ENCODE peak calls at places on chromosomes 1 and 21, in six cellular contexts. E is adrenal gland, D is fibroblast of the aortic adventitia, J is foreskin keratinocyte, N is AG10803, X is choroid plexus epithelial cell. I is an unnamed sample.
A peak's percentile ranks its signal among the peaks of the same experiment; 100 is the strongest.

GRCh38 chr1:2194319-2194897 is at the start of gene FAAP20:
- DNase-seq in E (no peak), D (peak; percentile 65), J (no peak), N (peak; percentile 54), X (peak; percentile 66), I (peak; percentile 77)

GRCh38 chr1:153587314-153587713 is 21.7 kb upstream of the S100A2 start:
- DNase-seq in E (peak; percentile 83), D (no peak), J (no peak), N (no peak), X (no peak), I (no peak)

GRCh38 chr1:12166834-12167492 is at the start of gene TNFRSF1B:
- DNase-seq in E (peak; percentile 52), D (peak; percentile 35), J (no peak), N (peak; percentile 27), X (peak; percentile 56), I (peak; percentile 60)

GRCh38 chr21:31198575-31198974 is 145.5 kb downstream of the TIAM1 start:
- DNase-seq in E (no peak), D (peak; percentile 82), J (no peak), N (peak; percentile 44), X (peak; percentile 81), I (peak; percentile 56)

GRCh38 chr1:76330993-76331603 is 256.6 kb downstream of the ST6GALNAC3 start:
- DNase-seq in E (peak; percentile 46), D (peak; percentile 63), J (peak; percentile 24), N (peak; percentile 79), X (peak; percentile 90), I (peak; percentile 78)

GRCh38 chr1:157540160-157540748 is 12.1 kb downstream of the FCRL5 start:
- DNase-seq in E (no peak), D (no peak), J (no peak), N (no peak), X (no peak), I (no peak)

GRCh38 chr1:196734460-196734859 is 40.2 kb upstream of the CFHR3 start:
- DNase-seq in E (no peak), D (no peak), J (no peak), N (no peak), X (no peak), I (no peak)

GRCh38 chr1:74396942-74397341 is 115.5 kb downstream of the LRRC53 start:
- DNase-seq in E (no peak), D (no peak), J (no peak), N (no peak), X (no peak), I (peak; percentile 8)

GRCh38 chr1:66563094-66563800 is 29.3 kb downstream of the SGIP1 start:
- DNase-seq in E (no peak), D (peak; percentile 85), J (no peak), N (peak; percentile 97), X (peak; percentile 97), I (peak; percentile 98)

GRCh38 chr1:166485620-166486019 is 318.8 kb upstream of the FAM78B start:
- DNase-seq in E (no peak), D (no peak), J (no peak), N (no peak), X (no peak), I (no peak)

GRCh38 chr1:54456921-54457529 is 50.8 kb upstream of the SSBP3 start:
- DNase-seq in E (no peak), D (no peak), J (no peak), N (no peak), X (no peak), I (no peak)

GRCh38 chr1:247274857-247275256 is 19.0 kb downstream of the VN1R5 start:
- DNase-seq in E (no peak), D (no peak), J (no peak), N (no peak), X (no peak), I (no peak)

GRCh38 chr21:31397515-31397926 is 53.5 kb upstream of the TIAM1 start:
- DNase-seq in E (no peak), D (peak; percentile 13), J (no peak), N (no peak), X (no peak), I (no peak)

GRCh38 chr1:31476891-31477846 is 64.2 kb downstream of the SERINC2 start:
- DNase-seq in E (no peak), D (no peak), J (peak; percentile 86), N (no peak), X (peak; percentile 11), I (no peak)

GRCh38 chr21:34642211-34643075 is 26.4 kb upstream of the CLIC6 start:
- DNase-seq in E (no peak), D (peak; percentile 35), J (peak; percentile 17), N (peak; percentile 52), X (peak; percentile 31), I (peak; percentile 30)

GRCh38 chr1:75097686-75098085 is 36.5 kb upstream of the LHX8 start:
- DNase-seq in E (peak; percentile 55), D (peak; percentile 1), J (no peak), N (peak; percentile 10), X (no peak), I (no peak)

GRCh38 chr21:39103689-39104088 is 79.6 kb downstream of the PSMG1 start:
- DNase-seq in E (no peak), D (peak; percentile 74), J (no peak), N (peak; percentile 92), X (no peak), I (peak; percentile 97)

GRCh38 chr1:77889671-77890070 is 1.2 kb downstream of the NEXN start:
- DNase-seq in E (no peak), D (peak; percentile 78), J (peak; percentile 67), N (peak; percentile 73), X (peak; percentile 74), I (peak; percentile 69)

GRCh38 chr1:239784896-239785295 is 306.8 kb upstream of the FMN2 start:
- DNase-seq in E (no peak), D (no peak), J (no peak), N (no peak), X (no peak), I (no peak)

GRCh38 chr1:3180915-3181314 is 111.9 kb downstream of the PRDM16 start:
- DNase-seq in E (no peak), D (no peak), J (no peak), N (no peak), X (no peak), I (no peak)

GRCh38 chr1:166080965-166081870 is 85.6 kb downstream of the FAM78B start:
- DNase-seq in E (no peak), D (peak; percentile 31), J (no peak), N (peak; percentile 36), X (no peak), I (no peak)

GRCh38 chr21:16084776-16085364 is 355.1 kb downstream of the USP25 start:
- DNase-seq in E (peak; percentile 39), D (peak; percentile 79), J (no peak), N (peak; percentile 59), X (no peak), I (no peak)

GRCh38 chr21:16085436-16085835 is 355.7 kb downstream of the USP25 start:
- DNase-seq in E (no peak), D (peak; percentile 40), J (no peak), N (no peak), X (no peak), I (no peak)

GRCh38 chr21:16081304-16081703 is 351.5 kb downstream of the USP25 start:
- DNase-seq in E (no peak), D (no peak), J (no peak), N (no peak), X (no peak), I (no peak)

GRCh38 chr21:16079830-16080229 is 350.0 kb downstream of the USP25 start:
- DNase-seq in E (no peak), D (peak; percentile 37), J (peak; percentile 12), N (peak; percentile 29), X (peak; percentile 78), I (peak; percentile 31)

DNA sequence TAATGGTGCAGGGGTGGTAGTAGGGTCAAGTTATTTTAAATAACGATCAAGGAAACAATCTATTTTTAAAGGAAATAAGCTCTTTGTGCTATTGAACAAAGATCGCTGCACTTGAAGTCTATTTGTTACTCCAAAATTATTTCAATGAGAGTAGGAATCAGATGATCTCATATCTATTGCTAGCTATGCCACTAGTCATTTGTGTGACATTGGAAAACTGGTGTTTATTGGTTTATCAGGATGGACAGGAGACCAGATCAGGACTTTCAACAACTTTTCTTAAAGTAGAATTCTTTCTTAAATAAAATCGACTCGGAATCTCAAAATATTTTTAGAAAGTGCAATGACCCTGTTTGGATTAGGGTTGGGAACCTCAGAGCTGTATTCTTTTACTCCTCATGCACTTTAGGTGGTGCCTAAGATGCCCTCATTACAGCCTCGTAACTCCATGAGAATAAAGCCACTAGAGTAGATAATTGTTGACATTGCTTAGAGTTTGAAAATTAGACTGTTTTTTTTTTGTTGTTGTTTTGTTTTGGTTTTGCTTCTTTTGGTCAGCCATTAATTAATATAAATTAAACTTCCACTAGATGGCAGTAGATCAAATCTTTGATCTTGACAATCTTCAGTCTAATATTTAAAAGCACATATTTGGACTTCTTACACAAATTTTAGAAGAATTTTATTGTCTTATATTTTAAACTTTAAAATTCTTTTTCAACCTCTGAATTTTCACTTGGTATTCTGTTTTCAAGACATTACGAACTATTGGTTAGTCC is 352.4 kb downstream of the USP25 start:
- DNase-seq in E (no peak), D (peak; percentile 60), J (no peak), N (peak; percentile 41), X (peak; percentile 52), I (peak; percentile 42)
- TF ChIP-seq CTCF in E (peak; percentile 33), D (peak; percentile 5), J (peak; percentile 64), N (peak; percentile 48), X (peak; percentile 34), I (peak; percentile 29)

DNA sequence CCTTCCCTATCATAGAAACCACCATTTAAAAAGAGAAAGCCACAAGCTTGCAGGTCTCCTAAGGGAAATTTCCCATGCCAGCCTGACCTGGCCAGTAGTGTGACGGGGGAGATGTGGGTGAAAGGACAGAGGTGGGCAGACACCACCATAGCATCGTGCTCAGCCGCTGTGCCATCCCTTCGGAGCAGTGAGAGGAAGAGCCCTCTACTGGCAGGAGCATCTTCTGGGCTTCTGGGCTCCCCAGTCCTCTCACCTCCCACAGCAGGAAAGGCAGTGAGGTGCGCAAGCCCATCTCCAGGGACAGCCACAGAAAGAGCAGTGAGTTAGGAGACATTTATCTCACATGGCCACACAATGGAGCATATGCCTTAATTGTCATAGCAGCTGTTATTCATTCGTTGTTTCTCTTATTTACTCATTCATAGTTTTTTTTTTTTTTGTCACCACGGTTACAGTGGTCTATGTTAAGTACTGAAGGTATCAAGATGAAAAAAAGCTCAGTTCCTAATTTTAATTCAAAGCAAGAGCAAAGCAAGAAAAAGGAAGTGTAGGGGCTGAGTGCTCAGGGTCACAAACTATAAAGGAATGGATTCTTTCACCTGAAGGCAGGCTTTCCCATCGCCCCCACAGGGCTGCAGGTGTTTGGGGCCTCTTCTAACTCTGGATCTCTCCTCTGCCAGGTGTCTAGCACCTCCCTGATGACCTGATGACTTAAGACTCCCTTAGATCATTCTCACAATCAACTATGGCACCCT is 48.8 kb upstream of the CAMK1G start:
- DNase-seq in E (no peak), D (no peak), J (no peak), N (no peak), X (no peak), I (no peak)
- TF ChIP-seq CTCF in E (no peak), D (no peak), J (no peak), N (no peak), X (no peak), I (no peak)

GRCh38 chr1:89610457-89610991 is 22.4 kb upstream of the LRRC8C start:
- DNase-seq in E (no peak), D (no peak), J (no peak), N (no peak), X (no peak), I (no peak)
- TF ChIP-seq CTCF in E (no peak), D (no peak), J (no peak), N (no peak), X (no peak), I (no peak)

DNA sequence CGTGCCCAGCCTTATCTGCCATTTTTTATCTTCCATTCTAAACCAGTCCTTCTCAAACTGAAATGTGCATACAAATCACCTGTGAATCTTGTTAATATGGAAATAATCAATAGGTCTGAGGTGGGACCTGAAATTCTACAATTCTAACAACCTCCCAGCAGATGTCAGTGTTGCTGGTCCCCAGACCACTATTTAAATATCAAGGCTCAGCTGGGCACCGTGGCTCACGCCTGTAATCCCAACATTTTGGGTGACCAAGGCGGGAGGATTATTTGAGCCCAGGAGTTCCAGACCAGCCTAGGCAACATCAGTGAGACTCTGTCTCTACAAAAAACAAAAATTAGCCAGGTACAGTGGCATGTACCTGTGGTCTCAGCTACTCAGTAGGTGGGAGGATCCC is 4.1 kb downstream of the UQCRHL start:
- DNase-seq in E (no peak), D (peak; percentile 47), J (no peak), N (no peak), X (peak; percentile 63), I (no peak)
- TF ChIP-seq CTCF in E (peak; percentile 25), D (peak; percentile 30), J (peak; percentile 63), N (peak; percentile 44), X (peak; percentile 65), I (peak; percentile 47)